ENCODE peak calls at places on chromosomes 1 and 21, in six cellular contexts. One of them, this sample, is unnamed.

GRCh38 chr1:29811727-29812396 is 575.5 kb downstream of the PTPRU start:
- DNase-seq in stimulated activated CD4-positive, alpha-beta T cell treated with anti-CD3 and anti-CD28 coated beads, Interleukin-4, amount 100 ng/mL, for 48 hours: no peak
- DNase-seq in activated T-cell treated with anti-CD3 and anti-CD28 coated beads, Interleukin-2, amount 50 U/mL, for 48 hours: no peak
- DNase-seq in tibial nerve: no peak
- DNase-seq in AG04450: no peak
- DNase-seq in astrocyte of the cerebellum: no peak
- DNase-seq in this sample: no peak

GRCh38 chr1:183783896-183784637 is 20.9 kb upstream of the RGL1 start:
- DNase-seq in stimulated activated CD4-positive, alpha-beta T cell treated with anti-CD3 and anti-CD28 coated beads, Interleukin-4, amount 100 ng/mL, for 48 hours: no peak
- DNase-seq in activated T-cell treated with anti-CD3 and anti-CD28 coated beads, Interleukin-2, amount 50 U/mL, for 48 hours: no peak
- DNase-seq in tibial nerve: peak; percentile 51
- DNase-seq in AG04450: peak; percentile 69
- DNase-seq in astrocyte of the cerebellum: peak; percentile 96
- DNase-seq in this sample: no peak

GRCh38 chr1:154404984-154405761 is at the start of gene IL6R:
- DNase-seq in stimulated activated CD4-positive, alpha-beta T cell treated with anti-CD3 and anti-CD28 coated beads, Interleukin-4, amount 100 ng/mL, for 48 hours: peak; percentile 64
- DNase-seq in activated T-cell treated with anti-CD3 and anti-CD28 coated beads, Interleukin-2, amount 50 U/mL, for 48 hours: peak; percentile 80
- DNase-seq in tibial nerve: peak; percentile 88
- DNase-seq in AG04450: peak; percentile 70
- DNase-seq in astrocyte of the cerebellum: peak; percentile 73
- DNase-seq in this sample: peak; percentile 39

GRCh38 chr1:234955107-234955731 is 173.4 kb downstream of the TOMM20 start:
- DNase-seq in stimulated activated CD4-positive, alpha-beta T cell treated with anti-CD3 and anti-CD28 coated beads, Interleukin-4, amount 100 ng/mL, for 48 hours: no peak
- DNase-seq in activated T-cell treated with anti-CD3 and anti-CD28 coated beads, Interleukin-2, amount 50 U/mL, for 48 hours: peak; percentile 43
- DNase-seq in tibial nerve: no peak
- DNase-seq in AG04450: no peak
- DNase-seq in astrocyte of the cerebellum: no peak
- DNase-seq in this sample: peak; percentile 71

GRCh38 chr1:62962794-62963776 is 179.2 kb downstream of the ATG4C start:
- DNase-seq in stimulated activated CD4-positive, alpha-beta T cell treated with anti-CD3 and anti-CD28 coated beads, Interleukin-4, amount 100 ng/mL, for 48 hours: peak; percentile 6
- DNase-seq in activated T-cell treated with anti-CD3 and anti-CD28 coated beads, Interleukin-2, amount 50 U/mL, for 48 hours: peak; percentile 43
- DNase-seq in tibial nerve: peak; percentile 28
- DNase-seq in AG04450: no peak
- DNase-seq in astrocyte of the cerebellum: peak; percentile 18
- DNase-seq in this sample: peak; percentile 37

GRCh38 chr1:248631354-248632041 is 3.4 kb downstream of the OR2T11 start:
- DNase-seq in stimulated activated CD4-positive, alpha-beta T cell treated with anti-CD3 and anti-CD28 coated beads, Interleukin-4, amount 100 ng/mL, for 48 hours: no peak
- DNase-seq in activated T-cell treated with anti-CD3 and anti-CD28 coated beads, Interleukin-2, amount 50 U/mL, for 48 hours: no peak
- DNase-seq in tibial nerve: no peak
- DNase-seq in AG04450: no peak
- DNase-seq in astrocyte of the cerebellum: no peak
- DNase-seq in this sample: no peak

GRCh38 chr1:41894101-41894620 is 24.6 kb downstream of the HIVEP3 start:
- DNase-seq in stimulated activated CD4-positive, alpha-beta T cell treated with anti-CD3 and anti-CD28 coated beads, Interleukin-4, amount 100 ng/mL, for 48 hours: no peak
- DNase-seq in activated T-cell treated with anti-CD3 and anti-CD28 coated beads, Interleukin-2, amount 50 U/mL, for 48 hours: no peak
- DNase-seq in tibial nerve: no peak
- DNase-seq in AG04450: no peak
- DNase-seq in astrocyte of the cerebellum: no peak
- DNase-seq in this sample: no peak

GRCh38 chr1:149849947-149850360 is 49.4 kb upstream of the BOLA1 start:
- DNase-seq in stimulated activated CD4-positive, alpha-beta T cell treated with anti-CD3 and anti-CD28 coated beads, Interleukin-4, amount 100 ng/mL, for 48 hours: no peak
- DNase-seq in activated T-cell treated with anti-CD3 and anti-CD28 coated beads, Interleukin-2, amount 50 U/mL, for 48 hours: no peak
- DNase-seq in tibial nerve: peak; percentile 5
- DNase-seq in AG04450: no peak
- DNase-seq in astrocyte of the cerebellum: no peak
- DNase-seq in this sample: peak; percentile 8

GRCh38 chr21:45596704-45597318 is 46.7 kb upstream of the PCBP3 start:
- DNase-seq in stimulated activated CD4-positive, alpha-beta T cell treated with anti-CD3 and anti-CD28 coated beads, Interleukin-4, amount 100 ng/mL, for 48 hours: peak; percentile 80
- DNase-seq in activated T-cell treated with anti-CD3 and anti-CD28 coated beads, Interleukin-2, amount 50 U/mL, for 48 hours: peak; percentile 90
- DNase-seq in tibial nerve: peak; percentile 73
- DNase-seq in AG04450: no peak
- DNase-seq in astrocyte of the cerebellum: no peak
- DNase-seq in this sample: peak; percentile 83

GRCh38 chr1:229538945-229539344 is 19.6 kb downstream of the ABCB10 start:
- DNase-seq in stimulated activated CD4-positive, alpha-beta T cell treated with anti-CD3 and anti-CD28 coated beads, Interleukin-4, amount 100 ng/mL, for 48 hours: no peak
- DNase-seq in activated T-cell treated with anti-CD3 and anti-CD28 coated beads, Interleukin-2, amount 50 U/mL, for 48 hours: no peak
- DNase-seq in tibial nerve: no peak
- DNase-seq in AG04450: no peak
- DNase-seq in astrocyte of the cerebellum: no peak
- DNase-seq in this sample: no peak

GRCh38 chr21:43609501-43610340 is 49.6 kb downstream of the HSF2BP start:
- DNase-seq in stimulated activated CD4-positive, alpha-beta T cell treated with anti-CD3 and anti-CD28 coated beads, Interleukin-4, amount 100 ng/mL, for 48 hours: no peak
- DNase-seq in activated T-cell treated with anti-CD3 and anti-CD28 coated beads, Interleukin-2, amount 50 U/mL, for 48 hours: no peak
- DNase-seq in tibial nerve: no peak
- DNase-seq in AG04450: no peak
- DNase-seq in astrocyte of the cerebellum: peak; percentile 83
- DNase-seq in this sample: no peak

GRCh38 chr1:80384037-80384830 is 1377.7 kb upstream of the ADGRL4 start:
- DNase-seq in stimulated activated CD4-positive, alpha-beta T cell treated with anti-CD3 and anti-CD28 coated beads, Interleukin-4, amount 100 ng/mL, for 48 hours: no peak
- DNase-seq in activated T-cell treated with anti-CD3 and anti-CD28 coated beads, Interleukin-2, amount 50 U/mL, for 48 hours: no peak
- DNase-seq in tibial nerve: no peak
- DNase-seq in AG04450: no peak
- DNase-seq in astrocyte of the cerebellum: no peak
- DNase-seq in this sample: no peak

GRCh38 chr1:63537940-63538339 is 14.6 kb downstream of the EFCAB7 start:
- DNase-seq in stimulated activated CD4-positive, alpha-beta T cell treated with anti-CD3 and anti-CD28 coated beads, Interleukin-4, amount 100 ng/mL, for 48 hours: no peak
- DNase-seq in activated T-cell treated with anti-CD3 and anti-CD28 coated beads, Interleukin-2, amount 50 U/mL, for 48 hours: no peak
- DNase-seq in tibial nerve: no peak
- DNase-seq in AG04450: no peak
- DNase-seq in astrocyte of the cerebellum: peak; percentile 4
- DNase-seq in this sample: no peak

GRCh38 chr1:167333114-167333513 is 112.4 kb downstream of the POU2F1 start:
- DNase-seq in stimulated activated CD4-positive, alpha-beta T cell treated with anti-CD3 and anti-CD28 coated beads, Interleukin-4, amount 100 ng/mL, for 48 hours: no peak
- DNase-seq in activated T-cell treated with anti-CD3 and anti-CD28 coated beads, Interleukin-2, amount 50 U/mL, for 48 hours: no peak
- DNase-seq in tibial nerve: no peak
- DNase-seq in AG04450: no peak
- DNase-seq in astrocyte of the cerebellum: no peak
- DNase-seq in this sample: no peak

GRCh38 chr1:210302501-210302900 is 26.2 kb upstream of the HHAT start:
- DNase-seq in stimulated activated CD4-positive, alpha-beta T cell treated with anti-CD3 and anti-CD28 coated beads, Interleukin-4, amount 100 ng/mL, for 48 hours: no peak
- DNase-seq in activated T-cell treated with anti-CD3 and anti-CD28 coated beads, Interleukin-2, amount 50 U/mL, for 48 hours: no peak
- DNase-seq in tibial nerve: no peak
- DNase-seq in AG04450: no peak
- DNase-seq in astrocyte of the cerebellum: no peak
- DNase-seq in this sample: no peak

GRCh38 chr21:46128983-46129571 is 26.3 kb downstream of the FTCD start:
- DNase-seq in stimulated activated CD4-positive, alpha-beta T cell treated with anti-CD3 and anti-CD28 coated beads, Interleukin-4, amount 100 ng/mL, for 48 hours: no peak
- DNase-seq in activated T-cell treated with anti-CD3 and anti-CD28 coated beads, Interleukin-2, amount 50 U/mL, for 48 hours: no peak
- DNase-seq in tibial nerve: no peak
- DNase-seq in AG04450: no peak
- DNase-seq in astrocyte of the cerebellum: no peak
- DNase-seq in this sample: no peak

GRCh38 chr1:157092831-157093230 is 6.8 kb downstream of the ETV3L start:
- DNase-seq in stimulated activated CD4-positive, alpha-beta T cell treated with anti-CD3 and anti-CD28 coated beads, Interleukin-4, amount 100 ng/mL, for 48 hours: no peak
- DNase-seq in activated T-cell treated with anti-CD3 and anti-CD28 coated beads, Interleukin-2, amount 50 U/mL, for 48 hours: no peak
- DNase-seq in tibial nerve: no peak
- DNase-seq in AG04450: no peak
- DNase-seq in astrocyte of the cerebellum: no peak
- DNase-seq in this sample: no peak

GRCh38 chr21:46369520-46370235 is 45.7 kb downstream of the PCNT start:
- DNase-seq in stimulated activated CD4-positive, alpha-beta T cell treated with anti-CD3 and anti-CD28 coated beads, Interleukin-4, amount 100 ng/mL, for 48 hours: no peak
- DNase-seq in activated T-cell treated with anti-CD3 and anti-CD28 coated beads, Interleukin-2, amount 50 U/mL, for 48 hours: no peak
- DNase-seq in tibial nerve: no peak
- DNase-seq in AG04450: no peak
- DNase-seq in astrocyte of the cerebellum: no peak
- DNase-seq in this sample: no peak

GRCh38 chr21:46120301-46121285 is 22.7 kb downstream of the COL6A2 start:
- DNase-seq in stimulated activated CD4-positive, alpha-beta T cell treated with anti-CD3 and anti-CD28 coated beads, Interleukin-4, amount 100 ng/mL, for 48 hours: no peak
- DNase-seq in activated T-cell treated with anti-CD3 and anti-CD28 coated beads, Interleukin-2, amount 50 U/mL, for 48 hours: no peak
- DNase-seq in tibial nerve: no peak
- DNase-seq in AG04450: no peak
- DNase-seq in astrocyte of the cerebellum: no peak
- DNase-seq in this sample: no peak

GRCh38 chr21:42423197-42423675 is 19.5 kb downstream of the UBASH3A start:
- DNase-seq in stimulated activated CD4-positive, alpha-beta T cell treated with anti-CD3 and anti-CD28 coated beads, Interleukin-4, amount 100 ng/mL, for 48 hours: no peak
- DNase-seq in activated T-cell treated with anti-CD3 and anti-CD28 coated beads, Interleukin-2, amount 50 U/mL, for 48 hours: peak; percentile 74
- DNase-seq in tibial nerve: no peak
- DNase-seq in AG04450: no peak
- DNase-seq in astrocyte of the cerebellum: no peak
- DNase-seq in this sample: peak; percentile 76

GRCh38 chr1:62989497-62989896 is 205.6 kb downstream of the ATG4C start:
- DNase-seq in stimulated activated CD4-positive, alpha-beta T cell treated with anti-CD3 and anti-CD28 coated beads, Interleukin-4, amount 100 ng/mL, for 48 hours: no peak
- DNase-seq in activated T-cell treated with anti-CD3 and anti-CD28 coated beads, Interleukin-2, amount 50 U/mL, for 48 hours: no peak
- DNase-seq in tibial nerve: no peak
- DNase-seq in AG04450: no peak
- DNase-seq in astrocyte of the cerebellum: no peak
- DNase-seq in this sample: no peak

GRCh38 chr1:150875197-150876110 is 945 bp downstream of the ARNT start:
- DNase-seq in stimulated activated CD4-positive, alpha-beta T cell treated with anti-CD3 and anti-CD28 coated beads, Interleukin-4, amount 100 ng/mL, for 48 hours: peak; percentile 7
- DNase-seq in activated T-cell treated with anti-CD3 and anti-CD28 coated beads, Interleukin-2, amount 50 U/mL, for 48 hours: no peak
- DNase-seq in tibial nerve: peak; percentile 23
- DNase-seq in AG04450: no peak
- DNase-seq in astrocyte of the cerebellum: no peak
- DNase-seq in this sample: no peak

GRCh38 chr1:229271448-229272120 is 673 bp downstream of the RAB4A start:
- DNase-seq in stimulated activated CD4-positive, alpha-beta T cell treated with anti-CD3 and anti-CD28 coated beads, Interleukin-4, amount 100 ng/mL, for 48 hours: no peak
- DNase-seq in activated T-cell treated with anti-CD3 and anti-CD28 coated beads, Interleukin-2, amount 50 U/mL, for 48 hours: no peak
- DNase-seq in tibial nerve: no peak
- DNase-seq in AG04450: no peak
- DNase-seq in astrocyte of the cerebellum: no peak
- DNase-seq in this sample: peak; percentile 50

GRCh38 chr1:31458287-31458896 is 45.4 kb downstream of the SERINC2 start:
- DNase-seq in stimulated activated CD4-positive, alpha-beta T cell treated with anti-CD3 and anti-CD28 coated beads, Interleukin-4, amount 100 ng/mL, for 48 hours: no peak
- DNase-seq in activated T-cell treated with anti-CD3 and anti-CD28 coated beads, Interleukin-2, amount 50 U/mL, for 48 hours: no peak
- DNase-seq in tibial nerve: no peak
- DNase-seq in AG04450: no peak
- DNase-seq in astrocyte of the cerebellum: no peak
- DNase-seq in this sample: no peak

GRCh38 chr1:170414989-170415733 is 116.8 kb upstream of the GORAB start:
- DNase-seq in stimulated activated CD4-positive, alpha-beta T cell treated with anti-CD3 and anti-CD28 coated beads, Interleukin-4, amount 100 ng/mL, for 48 hours: no peak
- DNase-seq in activated T-cell treated with anti-CD3 and anti-CD28 coated beads, Interleukin-2, amount 50 U/mL, for 48 hours: no peak
- DNase-seq in tibial nerve: peak; percentile 24
- DNase-seq in AG04450: no peak
- DNase-seq in astrocyte of the cerebellum: no peak
- DNase-seq in this sample: no peak

GRCh38 chr1:232968965-232969364 is 18.6 kb downstream of the NTPCR start:
- DNase-seq in stimulated activated CD4-positive, alpha-beta T cell treated with anti-CD3 and anti-CD28 coated beads, Interleukin-4, amount 100 ng/mL, for 48 hours: no peak
- DNase-seq in activated T-cell treated with anti-CD3 and anti-CD28 coated beads, Interleukin-2, amount 50 U/mL, for 48 hours: no peak
- DNase-seq in tibial nerve: no peak
- DNase-seq in AG04450: no peak
- DNase-seq in astrocyte of the cerebellum: peak; percentile 76
- DNase-seq in this sample: peak; percentile 35

GRCh38 chr1:218492840-218493239 is 147.7 kb downstream of the TGFB2 start:
- DNase-seq in stimulated activated CD4-positive, alpha-beta T cell treated with anti-CD3 and anti-CD28 coated beads, Interleukin-4, amount 100 ng/mL, for 48 hours: no peak
- DNase-seq in activated T-cell treated with anti-CD3 and anti-CD28 coated beads, Interleukin-2, amount 50 U/mL, for 48 hours: no peak
- DNase-seq in tibial nerve: no peak
- DNase-seq in AG04450: no peak
- DNase-seq in astrocyte of the cerebellum: no peak
- DNase-seq in this sample: no peak

GRCh38 chr1:68132426-68133130 is 82.2 kb upstream of the DIRAS3 start:
- DNase-seq in stimulated activated CD4-positive, alpha-beta T cell treated with anti-CD3 and anti-CD28 coated beads, Interleukin-4, amount 100 ng/mL, for 48 hours: no peak
- DNase-seq in activated T-cell treated with anti-CD3 and anti-CD28 coated beads, Interleukin-2, amount 50 U/mL, for 48 hours: no peak
- DNase-seq in tibial nerve: no peak
- DNase-seq in AG04450: no peak
- DNase-seq in astrocyte of the cerebellum: no peak
- DNase-seq in this sample: no peak

GRCh38 chr21:14737922-14738321 is 191.8 kb upstream of the SAMSN1 start:
- DNase-seq in stimulated activated CD4-positive, alpha-beta T cell treated with anti-CD3 and anti-CD28 coated beads, Interleukin-4, amount 100 ng/mL, for 48 hours: peak; percentile 23
- DNase-seq in activated T-cell treated with anti-CD3 and anti-CD28 coated beads, Interleukin-2, amount 50 U/mL, for 48 hours: peak; percentile 27
- DNase-seq in tibial nerve: peak; percentile 55
- DNase-seq in AG04450: no peak
- DNase-seq in astrocyte of the cerebellum: peak; percentile 9
- DNase-seq in this sample: peak; percentile 42

GRCh38 chr1:57464756-57465155 is 40.9 kb upstream of the DAB1 start:
- DNase-seq in stimulated activated CD4-positive, alpha-beta T cell treated with anti-CD3 and anti-CD28 coated beads, Interleukin-4, amount 100 ng/mL, for 48 hours: no peak
- DNase-seq in activated T-cell treated with anti-CD3 and anti-CD28 coated beads, Interleukin-2, amount 50 U/mL, for 48 hours: no peak
- DNase-seq in tibial nerve: no peak
- DNase-seq in AG04450: no peak
- DNase-seq in astrocyte of the cerebellum: no peak
- DNase-seq in this sample: no peak

GRCh38 chr1:22949807-22950462 is 22.7 kb downstream of the LACTBL1 start:
- DNase-seq in stimulated activated CD4-positive, alpha-beta T cell treated with anti-CD3 and anti-CD28 coated beads, Interleukin-4, amount 100 ng/mL, for 48 hours: no peak
- DNase-seq in activated T-cell treated with anti-CD3 and anti-CD28 coated beads, Interleukin-2, amount 50 U/mL, for 48 hours: no peak
- DNase-seq in tibial nerve: no peak
- DNase-seq in AG04450: no peak
- DNase-seq in astrocyte of the cerebellum: no peak
- DNase-seq in this sample: no peak

GRCh38 chr1:152533327-152533938 is 19.2 kb downstream of the CRCT1 start:
- DNase-seq in stimulated activated CD4-positive, alpha-beta T cell treated with anti-CD3 and anti-CD28 coated beads, Interleukin-4, amount 100 ng/mL, for 48 hours: peak; percentile 12
- DNase-seq in activated T-cell treated with anti-CD3 and anti-CD28 coated beads, Interleukin-2, amount 50 U/mL, for 48 hours: peak; percentile 61
- DNase-seq in tibial nerve: peak; percentile 23
- DNase-seq in AG04450: no peak
- DNase-seq in astrocyte of the cerebellum: no peak
- DNase-seq in this sample: peak; percentile 46

GRCh38 chr1:161089251-161089924 is at the start of gene NECTIN4:
- DNase-seq in stimulated activated CD4-positive, alpha-beta T cell treated with anti-CD3 and anti-CD28 coated beads, Interleukin-4, amount 100 ng/mL, for 48 hours: no peak
- DNase-seq in activated T-cell treated with anti-CD3 and anti-CD28 coated beads, Interleukin-2, amount 50 U/mL, for 48 hours: no peak
- DNase-seq in tibial nerve: no peak
- DNase-seq in AG04450: no peak
- DNase-seq in astrocyte of the cerebellum: no peak
- DNase-seq in this sample: no peak